ENCODE peak calls at places on chromosomes 6 and 20, in eight cellular contexts. X is A673, G is GM23338, J is spleen, N is lung, P is esophagus squamous epithelium, S is breast epithelium, V is BE2C. Y is an unnamed sample.

GRCh38 chr20:36318166-36318565 is 12.0 kb downstream of the DLGAP4 start:
- DNase-seq in X (no peak), G (no peak), J (peak; percentile 37), N (no peak), P (no peak), S (no peak), V (peak; percentile 73), Y (no peak)

GRCh38 chr6:156916108-156916801 is 139.1 kb downstream of the ARID1B start:
- DNase-seq in X (no peak), G (no peak), J (no peak), N (no peak), P (no peak), S (no peak), V (no peak), Y (no peak)

GRCh38 chr6:7463785-7464184 is 74.2 kb downstream of the RIOK1 start:
- DNase-seq in X (no peak), G (peak; percentile 57), J (no peak), N (no peak), P (no peak), S (no peak), V (no peak), Y (no peak)

GRCh38 chr6:126444874-126445273 is 105.0 kb downstream of the CENPW start:
- DNase-seq in X (no peak), G (no peak), J (no peak), N (no peak), P (no peak), S (no peak), V (no peak), Y (no peak)

GRCh38 chr6:109793793-109794192 is 102.7 kb downstream of the FIG4 start:
- DNase-seq in X (peak; percentile 58), G (no peak), J (no peak), N (peak; percentile 29), P (no peak), S (no peak), V (no peak), Y (peak; percentile 42)

GRCh38 chr6:20751293-20751946 is 217.2 kb downstream of the CDKAL1 start:
- DNase-seq in X (peak; percentile 26), G (no peak), J (no peak), N (no peak), P (no peak), S (no peak), V (no peak), Y (no peak)

GRCh38 chr6:150016324-150017185 is 8.8 kb downstream of the RAET1L start:
- DNase-seq in X (peak; percentile 82), G (peak; percentile 77), J (peak; percentile 71), N (peak; percentile 53), P (no peak), S (no peak), V (peak; percentile 50), Y (no peak)

GRCh38 chr6:142945446-142946180 is 637 bp upstream of the HIVEP2 start:
- DNase-seq in X (peak; percentile 48), G (peak; percentile 67), J (peak; percentile 92), N (peak; percentile 49), P (no peak), S (no peak), V (peak; percentile 34), Y (no peak)

GRCh38 chr20:51311636-51312479 is 230.7 kb downstream of the NFATC2 start:
- DNase-seq in X (no peak), G (peak; percentile 94), J (no peak), N (no peak), P (no peak), S (no peak), V (no peak), Y (no peak)

GRCh38 chr6:28871335-28872156 is 52.2 kb downstream of the TRIM27 start:
- DNase-seq in X (no peak), G (no peak), J (no peak), N (no peak), P (no peak), S (no peak), V (no peak), Y (no peak)

GRCh38 chr6:28876702-28877101 is 47.1 kb downstream of the TRIM27 start:
- DNase-seq in X (no peak), G (no peak), J (no peak), N (no peak), P (no peak), S (no peak), V (no peak), Y (no peak)

GRCh38 chr6:28880519-28880893 is 43.3 kb downstream of the TRIM27 start:
- DNase-seq in X (no peak), G (no peak), J (no peak), N (no peak), P (no peak), S (no peak), V (no peak), Y (no peak)

GRCh38 chr6:28880894-28881780 is 42.6 kb downstream of the TRIM27 start:
- DNase-seq in X (peak; percentile 88), G (peak; percentile 84), J (no peak), N (peak; percentile 67), P (no peak), S (peak; percentile 75), V (peak; percentile 70), Y (peak; percentile 81)

DNA sequence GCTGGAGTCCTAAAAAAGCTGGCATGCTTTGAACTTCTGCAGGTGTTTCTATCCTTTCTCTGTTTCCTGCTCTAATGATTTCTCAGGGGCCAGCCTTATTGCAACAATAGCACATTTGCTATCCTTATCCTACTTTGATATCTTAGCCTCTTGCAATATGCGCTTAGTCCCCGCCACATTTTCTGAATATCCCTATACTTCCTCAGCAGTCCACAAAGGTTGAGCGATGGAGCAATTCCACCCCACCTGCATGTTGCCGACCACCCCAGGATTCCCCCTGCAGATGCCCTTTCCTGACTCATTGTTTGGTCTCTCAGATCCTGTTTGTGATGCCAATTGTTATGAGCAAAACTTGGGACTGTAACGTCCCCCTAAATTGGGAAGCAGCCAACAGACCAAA is 48.4 kb downstream of the TRIM27 start:
- DNase-seq in X (no peak), G (peak; percentile 38), J (no peak), N (no peak), P (no peak), S (no peak), V (no peak), Y (no peak)
- H3K4me3 ChIP-seq in X (no peak overlapping the region), G (peak overlapping the region; percentile 27), J (no peak overlapping the region), N (no peak overlapping the region), P (no peak overlapping the region), S (no peak overlapping the region), V (no peak overlapping the region), Y (no peak overlapping the region)

GRCh38 chr6:35388772-35389352 is 46.5 kb downstream of the PPARD start:
- DNase-seq in X (no peak), G (no peak), J (no peak), N (no peak), P (no peak), S (no peak), V (no peak), Y (no peak)

GRCh38 chr6:35391240-35391968 is 49.0 kb downstream of the PPARD start:
- DNase-seq in X (no peak), G (no peak), J (no peak), N (no peak), P (no peak), S (no peak), V (no peak), Y (no peak)

GRCh38 chr6:35388023-35388422 is 45.7 kb downstream of the PPARD start:
- DNase-seq in X (no peak), G (no peak), J (no peak), N (no peak), P (no peak), S (no peak), V (no peak), Y (no peak)

GRCh38 chr6:35392773-35393672 is 50.7 kb downstream of the PPARD start:
- DNase-seq in X (no peak), G (no peak), J (no peak), N (no peak), P (no peak), S (no peak), V (no peak), Y (no peak)

GRCh38 chr6:35392111-35392702 is 49.8 kb downstream of the PPARD start:
- DNase-seq in X (no peak), G (no peak), J (no peak), N (peak; percentile 86), P (no peak), S (peak; percentile 73), V (peak; percentile 28), Y (peak; percentile 29)
- TF ChIP-seq CTCF in X (no peak), G (no peak), J (no peak), N (no peak), P (peak; percentile 10), S (no peak), V (no peak), Y (no peak)

GRCh38 chr20:61654726-61655125 is 402.7 kb downstream of the CDH4 start:
- DNase-seq in X (no peak), G (no peak), J (peak; percentile 47), N (no peak), P (no peak), S (no peak), V (no peak), Y (no peak)
- H3K36me3 ChIP-seq in X (no peaks in the 10 kb centered on the region), G (no peaks in the 10 kb centered on the region), J (no peaks in the 10 kb centered on the region), N (no peaks in the 10 kb centered on the region), P (no peaks in the 10 kb centered on the region), S (no peaks in the 10 kb centered on the region), V (no peaks in the 10 kb centered on the region), Y (no peaks in the 10 kb centered on the region)

GRCh38 chr20:34560141-34560523 is 1.6 kb downstream of the MAP1LC3A start:
- DNase-seq in X (no peak), G (no peak), J (peak; percentile 75), N (no peak), P (no peak), S (peak; percentile 38), V (no peak), Y (no peak)

GRCh38 chr20:34559311-34560140 is 1.0 kb downstream of the MAP1LC3A start:
- DNase-seq in X (no peak), G (peak; percentile 30), J (peak; percentile 83), N (no peak), P (no peak), S (no peak), V (no peak), Y (peak; percentile 41)

GRCh38 chr20:34560614-34561013 is 2.1 kb downstream of the MAP1LC3A start:
- DNase-seq in X (no peak), G (no peak), J (no peak), N (no peak), P (no peak), S (no peak), V (no peak), Y (no peak)

GRCh38 chr20:34557936-34558319 is 590 bp upstream of the MAP1LC3A start:
- DNase-seq in X (no peak), G (no peak), J (no peak), N (no peak), P (no peak), S (no peak), V (no peak), Y (no peak)

DNA sequence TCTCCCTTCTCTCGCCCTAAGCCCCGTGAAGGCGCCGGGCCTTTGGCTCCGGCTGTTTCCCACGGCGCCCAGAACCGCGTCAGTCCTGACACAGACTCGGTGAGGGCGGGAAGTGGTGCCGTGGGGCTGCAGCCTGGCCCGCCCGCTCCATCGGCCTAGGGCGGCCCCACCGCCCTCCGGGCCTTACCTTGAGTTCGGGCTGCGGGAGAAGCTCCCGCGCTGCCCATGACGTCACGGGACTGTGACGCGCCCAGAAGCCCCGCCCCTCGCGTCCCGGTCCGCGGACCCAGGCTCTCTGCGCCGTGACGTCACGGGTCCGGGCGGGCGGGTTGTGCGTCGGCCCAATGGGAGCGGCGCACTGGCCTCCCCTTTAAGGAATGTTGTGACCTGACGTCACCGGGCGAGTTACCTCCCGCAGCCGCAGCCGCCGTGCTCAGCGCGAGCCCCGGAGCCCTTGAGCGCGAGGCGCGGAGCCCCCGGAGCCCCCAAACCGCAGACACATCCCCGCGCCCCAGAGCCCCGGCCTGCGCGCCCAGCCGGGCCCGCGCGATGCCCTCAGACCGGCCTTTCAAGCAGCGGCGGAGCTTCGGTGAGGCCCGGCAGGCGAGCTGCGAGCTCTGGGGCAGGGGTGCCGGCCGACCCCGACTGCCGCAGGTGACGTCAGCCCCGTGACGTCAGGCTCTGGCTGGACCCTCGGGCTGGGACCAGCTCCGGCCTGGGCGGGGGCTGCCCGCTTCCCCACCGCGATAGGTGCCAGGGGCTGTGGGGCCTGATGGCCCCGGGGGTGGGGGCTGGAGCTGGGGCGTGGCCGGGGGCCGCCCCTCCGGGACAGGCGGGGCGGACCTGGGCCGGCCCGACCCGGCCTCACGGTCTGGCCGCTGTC is at the start of gene MAP1LC3A:
- DNase-seq in X (peak; percentile 96), G (peak; percentile 98), J (peak; percentile 96), N (peak; percentile 93), P (peak; percentile 41), S (peak; percentile 97), V (peak; percentile 93), Y (peak; percentile 97)
- H3K4me3 ChIP-seq in X (peak within 1 kb of the TSS; percentile 92), G (peak within 1 kb of the TSS; percentile 91), J (peak within 1 kb of the TSS; percentile 60), N (peak within 1 kb of the TSS; percentile 59), P (peak within 1 kb of the TSS; percentile 48), S (peak within 1 kb of the TSS; percentile 73), V (peak within 1 kb of the TSS; percentile 87), Y (peak within 1 kb of the TSS; percentile 83)